ENCODE peak calls at places on chromosomes 3 and 15, in four cellular contexts. One of them, this sample, is unnamed.

GRCh38 chr3:47283596-47284364 is 1.0 kb downstream of the KLHL18 start:
- DNase-seq in HCT116: no peak
- DNase-seq in OCI-LY7: peak
- DNase-seq in germinal center: peak
- DNase-seq in this sample: no peak

GRCh38 chr15:77984446-77984861 is 93.1 kb downstream of the TBC1D2B start:
- DNase-seq in germinal center: no peak
- DNase-seq in OCI-LY7: no peak
- DNase-seq in HCT116: no peak
- DNase-seq in this sample: no peak

GRCh38 chr15:78740904-78741274 is 70.4 kb downstream of the ADAMTS7 start:
- DNase-seq in HCT116: no peak
- DNase-seq in OCI-LY7: no peak
- DNase-seq in germinal center: no peak
- DNase-seq in this sample: no peak

GRCh38 chr3:40042752-40043443 is 233.5 kb downstream of the MYRIP start:
- DNase-seq in OCI-LY7: no peak
- DNase-seq in germinal center: no peak
- DNase-seq in HCT116: no peak
- DNase-seq in this sample: no peak

GRCh38 chr3:152076148-152076547 is 192.6 kb upstream of the MBNL1 start:
- DNase-seq in germinal center: no peak
- DNase-seq in HCT116: no peak
- DNase-seq in OCI-LY7: no peak
- DNase-seq in this sample: no peak

GRCh38 chr15:64443747-64444621 is 16.4 kb upstream of the ZNF609 start:
- DNase-seq in OCI-LY7: no peak
- DNase-seq in germinal center: no peak
- DNase-seq in HCT116: peak
- DNase-seq in this sample: no peak

GRCh38 chr3:98034036-98034435 is 1.1 kb downstream of the GABRR3 start:
- DNase-seq in germinal center: no peak
- DNase-seq in OCI-LY7: no peak
- DNase-seq in HCT116: no peak
- DNase-seq in this sample: no peak

GRCh38 chr15:22895465-22896190 is 57.2 kb downstream of the NIPA2 start:
- DNase-seq in OCI-LY7: no peak
- DNase-seq in germinal center: no peak
- DNase-seq in HCT116: peak
- DNase-seq in this sample: no peak

GRCh38 chr15:90501898-90502297 is 27.8 kb upstream of the CRTC3 start:
- DNase-seq in HCT116: no peak
- DNase-seq in germinal center: no peak
- DNase-seq in OCI-LY7: no peak
- DNase-seq in this sample: no peak

GRCh38 chr3:181720281-181720680 is 8.6 kb downstream of the SOX2 start:
- DNase-seq in OCI-LY7: no peak
- DNase-seq in germinal center: no peak
- DNase-seq in HCT116: no peak
- DNase-seq in this sample: no peak

GRCh38 chr15:70762469-70763119 is 764 bp downstream of the UACA start:
- DNase-seq in germinal center: peak
- DNase-seq in OCI-LY7: no peak
- DNase-seq in HCT116: peak
- DNase-seq in this sample: no peak

GRCh38 chr3:184953396-184953795 is 141.4 kb downstream of the VPS8 start:
- DNase-seq in OCI-LY7: no peak
- DNase-seq in HCT116: no peak
- DNase-seq in germinal center: no peak
- DNase-seq in this sample: no peak

GRCh38 chr15:35206060-35206675 is 121.1 kb upstream of the NANOGP8 start:
- DNase-seq in germinal center: peak
- DNase-seq in HCT116: peak
- DNase-seq in OCI-LY7: peak
- DNase-seq in this sample: no peak

GRCh38 chr15:56866798-56867197 is 51.6 kb upstream of the TCF12 start:
- DNase-seq in germinal center: no peak
- DNase-seq in OCI-LY7: no peak
- DNase-seq in HCT116: no peak
- DNase-seq in this sample: no peak

GRCh38 chr15:101207867-101208288 is 44.0 kb downstream of the CHSY1 start:
- DNase-seq in HCT116: no peak
- DNase-seq in germinal center: no peak
- DNase-seq in OCI-LY7: no peak
- DNase-seq in this sample: no peak

GRCh38 chr15:50144342-50145120 is 25.5 kb upstream of the ATP8B4 start:
- DNase-seq in HCT116: no peak
- DNase-seq in germinal center: no peak
- DNase-seq in OCI-LY7: no peak
- DNase-seq in this sample: no peak

GRCh38 chr3:177488740-177489139 is 291.5 kb upstream of the TBL1XR1 start:
- DNase-seq in OCI-LY7: no peak
- DNase-seq in germinal center: no peak
- DNase-seq in HCT116: no peak
- DNase-seq in this sample: no peak

GRCh38 chr3:33119891-33120290 is 6.1 kb downstream of the CRTAP start:
- DNase-seq in OCI-LY7: no peak
- DNase-seq in germinal center: no peak
- DNase-seq in HCT116: no peak
- DNase-seq in this sample: no peak

GRCh38 chr3:32082727-32083126 is 23.7 kb upstream of the GPD1L start:
- DNase-seq in OCI-LY7: no peak
- DNase-seq in germinal center: no peak
- DNase-seq in HCT116: no peak
- DNase-seq in this sample: no peak

GRCh38 chr3:175149675-175150074 is 290.5 kb downstream of the NAALADL2 start:
- DNase-seq in HCT116: no peak
- DNase-seq in OCI-LY7: peak
- DNase-seq in germinal center: no peak
- DNase-seq in this sample: peak

GRCh38 chr3:44090036-44090435 is 151.7 kb upstream of the TOPAZ1 start:
- DNase-seq in OCI-LY7: no peak
- DNase-seq in HCT116: no peak
- DNase-seq in germinal center: no peak
- DNase-seq in this sample: no peak

GRCh38 chr3:7346364-7346763 is 485.4 kb downstream of the GRM7 start:
- DNase-seq in germinal center: no peak
- DNase-seq in HCT116: no peak
- DNase-seq in OCI-LY7: no peak
- DNase-seq in this sample: no peak

GRCh38 chr15:31517711-31518110 is 191.1 kb downstream of the KLF13 start:
- DNase-seq in OCI-LY7: no peak
- DNase-seq in germinal center: no peak
- DNase-seq in HCT116: no peak
- DNase-seq in this sample: no peak

GRCh38 chr3:170038434-170039110 is 777 bp downstream of the GPR160 start:
- DNase-seq in HCT116: no peak
- DNase-seq in OCI-LY7: peak
- DNase-seq in germinal center: peak
- DNase-seq in this sample: no peak

GRCh38 chr15:69107025-69107620 is 53.3 kb upstream of the GLCE start:
- DNase-seq in germinal center: no peak
- DNase-seq in OCI-LY7: no peak
- DNase-seq in HCT116: no peak
- DNase-seq in this sample: no peak

GRCh38 chr3:7536510-7536909 is 675.6 kb downstream of the GRM7 start:
- DNase-seq in OCI-LY7: no peak
- DNase-seq in HCT116: no peak
- DNase-seq in germinal center: no peak
- DNase-seq in this sample: peak

GRCh38 chr3:10505050-10505790 is at the start of gene ATP2B2:
- DNase-seq in OCI-LY7: peak
- DNase-seq in HCT116: no peak
- DNase-seq in germinal center: no peak
- DNase-seq in this sample: no peak

GRCh38 chr3:53045107-53045783 is 628 bp downstream of the SFMBT1 start:
- DNase-seq in OCI-LY7: peak
- DNase-seq in germinal center: peak
- DNase-seq in HCT116: no peak
- DNase-seq in this sample: no peak

This sample was measured in SHP77 treated with DMSO at 0.1 percent for 48 hours.